ENCODE peak calls at places on chromosomes 11 and 22, in six cellular contexts. F is T-cell; J is activated T-cell treated with anti-CD3 and anti-CD28 coated beads, Interleukin-2, amount 50 U/mL, for 72 hours; V is aorta; Y is ovary; U is C1 segment of cervical spinal cord. B is an unnamed sample.

GRCh38 chr11:217704-218103 is 10.2 kb downstream of the RIC8A start:
- DNase-seq in F (no peak), J (no peak), V (peak; percentile 28), Y (peak; percentile 5), U (no peak), B (no peak)

GRCh38 chr22:22942511-22943329 is 55.1 kb downstream of the IGLL5 start:
- DNase-seq in F (peak; percentile 70), J (peak; percentile 79), V (peak; percentile 76), Y (peak; percentile 38), U (peak; percentile 13), B (no peak)

GRCh38 chr11:95230054-95231034 is 658 bp downstream of the SESN3 start:
- DNase-seq in F (peak; percentile 29), J (peak; percentile 14), V (no peak), Y (peak; percentile 33), U (peak; percentile 76), B (peak; percentile 59)

GRCh38 chr11:48052183-48053040 is 72.1 kb downstream of the PTPRJ start:
- DNase-seq in F (no peak), J (no peak), V (no peak), Y (no peak), U (no peak), B (no peak)

GRCh38 chr11:79437981-79438630 is 2.7 kb downstream of the TENM4 start:
- DNase-seq in F (no peak), J (no peak), V (peak; percentile 75), Y (peak; percentile 64), U (peak; percentile 61), B (no peak)

GRCh38 chr11:120043323-120043945 is 94.5 kb downstream of the TRIM29 start:
- DNase-seq in F (no peak), J (no peak), V (no peak), Y (no peak), U (no peak), B (no peak)

GRCh38 chr11:34754171-34754823 is 133.4 kb downstream of the EHF start:
- DNase-seq in F (no peak), J (no peak), V (no peak), Y (no peak), U (no peak), B (no peak)

GRCh38 chr22:40009953-40010751 is 15.4 kb downstream of the FAM83F start:
- DNase-seq in F (peak; percentile 64), J (peak; percentile 38), V (peak; percentile 51), Y (no peak), U (no peak), B (no peak)

GRCh38 chr11:76174330-76174729 is 32.0 kb downstream of the WNT11 start:
- DNase-seq in F (no peak), J (no peak), V (no peak), Y (no peak), U (no peak), B (no peak)

B was measured in hippocampal formation.